ENCODE peak calls at places on chromosomes 13 and 19, in five cellular contexts. R is memory B cell; B is EL; J is HTR-8/SVneo; Q is CD8-positive, alpha-beta T cell. O is an unnamed sample.

GRCh38 chr13:113771709-113772331 is 12.8 kb downstream of the TMEM255B start:
- DNase-seq in R (no peak), B (peak; percentile 34), J (no peak), Q (no peak), O (no peak)

GRCh38 chr19:39126593-39127187 is 1.1 kb downstream of the PAK4 start:
- DNase-seq in R (no peak), B (peak; percentile 21), J (no peak), Q (no peak), O (no peak)

GRCh38 chr13:68124437-68125086 is 894.4 kb upstream of the PCDH9 start:
- DNase-seq in R (no peak), B (no peak), J (no peak), Q (no peak), O (no peak)

GRCh38 chr13:27918041-27918917 is 1.5 kb upstream of the PDX1 start:
- DNase-seq in R (no peak), B (no peak), J (no peak), Q (no peak), O (no peak)

GRCh38 chr19:29528350-29528945 is 2.7 kb downstream of the VSTM2B start:
- DNase-seq in R (no peak), B (peak; percentile 60), J (peak; percentile 62), Q (peak; percentile 46), O (peak; percentile 80)

GRCh38 chr13:73401769-73402168 is 343.0 kb downstream of the KLF5 start:
- DNase-seq in R (no peak), B (no peak), J (no peak), Q (no peak), O (no peak)

GRCh38 chr19:22545751-22546150 is 88.4 kb upstream of the ZNF492 start:
- DNase-seq in R (no peak), B (peak; percentile 7), J (peak; percentile 25), Q (no peak), O (peak; percentile 47)

GRCh38 chr19:32651729-32652140 is 23.2 kb downstream of the ANKRD27 start:
- DNase-seq in R (no peak), B (no peak), J (peak; percentile 31), Q (no peak), O (peak; percentile 33)

GRCh38 chr19:29379257-29379986 is 146.4 kb upstream of the VSTM2B start:
- DNase-seq in R (no peak), B (no peak), J (no peak), Q (no peak), O (no peak)

GRCh38 chr19:4589579-4590410 is 30.3 kb upstream of the SEMA6B start:
- DNase-seq in R (no peak), B (no peak), J (no peak), Q (no peak), O (peak; percentile 60)

GRCh38 chr19:35723671-35724070 is 5.9 kb downstream of the KMT2B start:
- DNase-seq in R (no peak), B (no peak), J (no peak), Q (no peak), O (no peak)

GRCh38 chr13:71964491-71965108 is 97.6 kb upstream of the DACH1 start:
- DNase-seq in R (no peak), B (no peak), J (no peak), Q (no peak), O (no peak)

GRCh38 chr13:57631607-57632275 is at the start of gene PCDH17:
- DNase-seq in R (no peak), B (no peak), J (peak; percentile 2), Q (no peak), O (peak; percentile 75)

GRCh38 chr13:40777166-40777956 is 6.4 kb upstream of the MRPS31 start:
- DNase-seq in R (peak; percentile 45), B (peak; percentile 61), J (peak; percentile 30), Q (peak; percentile 30), O (peak; percentile 58)

GRCh38 chr19:34481861-34482379 is 362 bp downstream of the WTIP start:
- DNase-seq in R (no peak), B (no peak), J (no peak), Q (no peak), O (no peak)

GRCh38 chr13:40611004-40611403 is 55.4 kb downstream of the FOXO1 start:
- DNase-seq in R (no peak), B (no peak), J (no peak), Q (no peak), O (no peak)

O was measured in BE2C.